ENCODE peak calls at places on chromosome 5, in eight cellular contexts. One of them, this sample, is unnamed.

GRCh38 chr5:32600057-32600622 is 14.8 kb downstream of the SUB1 start:
- DNase-seq in HT-29: no peak
- DNase-seq in NCI-H2029 treated with DMSO at 0.1 percent for 48 hours: no peak
- DNase-seq in GF-D8: no peak
- DNase-seq in NCI-H1930: no peak
- DNase-seq in uterus: no peak
- DNase-seq in activated CD4-positive, alpha-beta T cell treated with anti-CD3 and anti-CD28 coated beads, Interleukin-2, amount 50 U/mL, for 1 hour: no peak
- DNase-seq in activated T-cell treated with anti-CD3 and anti-CD28 coated beads for 1 hour: no peak
- DNase-seq in this sample: no peak

GRCh38 chr5:98568336-98568735 is 205.1 kb upstream of the RGMB start:
- DNase-seq in activated T-cell treated with anti-CD3 and anti-CD28 coated beads for 1 hour: no peak
- DNase-seq in GF-D8: no peak
- DNase-seq in uterus: no peak
- DNase-seq in NCI-H2029 treated with DMSO at 0.1 percent for 48 hours: no peak
- DNase-seq in activated CD4-positive, alpha-beta T cell treated with anti-CD3 and anti-CD28 coated beads, Interleukin-2, amount 50 U/mL, for 1 hour: no peak
- DNase-seq in HT-29: no peak
- DNase-seq in NCI-H1930: no peak
- DNase-seq in this sample: no peak

GRCh38 chr5:106415541-106415940 is 1255.2 kb downstream of the EFNA5 start:
- DNase-seq in uterus: no peak
- DNase-seq in GF-D8: no peak
- DNase-seq in NCI-H1930: no peak
- DNase-seq in activated CD4-positive, alpha-beta T cell treated with anti-CD3 and anti-CD28 coated beads, Interleukin-2, amount 50 U/mL, for 1 hour: no peak
- DNase-seq in HT-29: peak
- DNase-seq in activated T-cell treated with anti-CD3 and anti-CD28 coated beads for 1 hour: no peak
- DNase-seq in NCI-H2029 treated with DMSO at 0.1 percent for 48 hours: no peak
- DNase-seq in this sample: no peak

GRCh38 chr5:180785151-180785781 is 17.3 kb downstream of the MGAT1 start:
- DNase-seq in activated CD4-positive, alpha-beta T cell treated with anti-CD3 and anti-CD28 coated beads, Interleukin-2, amount 50 U/mL, for 1 hour: no peak
- DNase-seq in NCI-H1930: no peak
- DNase-seq in activated T-cell treated with anti-CD3 and anti-CD28 coated beads for 1 hour: no peak
- DNase-seq in GF-D8: no peak
- DNase-seq in uterus: no peak
- DNase-seq in NCI-H2029 treated with DMSO at 0.1 percent for 48 hours: no peak
- DNase-seq in HT-29: no peak
- DNase-seq in this sample: no peak

GRCh38 chr5:73336366-73336765 is 112.2 kb downstream of the FOXD1 start:
- DNase-seq in NCI-H2029 treated with DMSO at 0.1 percent for 48 hours: no peak
- DNase-seq in activated T-cell treated with anti-CD3 and anti-CD28 coated beads for 1 hour: no peak
- DNase-seq in GF-D8: no peak
- DNase-seq in HT-29: no peak
- DNase-seq in activated CD4-positive, alpha-beta T cell treated with anti-CD3 and anti-CD28 coated beads, Interleukin-2, amount 50 U/mL, for 1 hour: no peak
- DNase-seq in uterus: no peak
- DNase-seq in NCI-H1930: no peak
- DNase-seq in this sample: no peak

GRCh38 chr5:173281910-173282309 is 46.3 kb downstream of the STC2 start:
- DNase-seq in GF-D8: no peak
- DNase-seq in HT-29: no peak
- DNase-seq in activated CD4-positive, alpha-beta T cell treated with anti-CD3 and anti-CD28 coated beads, Interleukin-2, amount 50 U/mL, for 1 hour: no peak
- DNase-seq in activated T-cell treated with anti-CD3 and anti-CD28 coated beads for 1 hour: no peak
- DNase-seq in NCI-H1930: no peak
- DNase-seq in uterus: no peak
- DNase-seq in NCI-H2029 treated with DMSO at 0.1 percent for 48 hours: no peak
- DNase-seq in this sample: no peak

GRCh38 chr5:149537374-149537959 is 13.8 kb downstream of the CSNK1A1 start:
- DNase-seq in GF-D8: no peak
- DNase-seq in activated T-cell treated with anti-CD3 and anti-CD28 coated beads for 1 hour: no peak
- DNase-seq in NCI-H1930: no peak
- DNase-seq in HT-29: no peak
- DNase-seq in uterus: no peak
- DNase-seq in NCI-H2029 treated with DMSO at 0.1 percent for 48 hours: no peak
- DNase-seq in activated CD4-positive, alpha-beta T cell treated with anti-CD3 and anti-CD28 coated beads, Interleukin-2, amount 50 U/mL, for 1 hour: no peak
- DNase-seq in this sample: no peak

GRCh38 chr5:141514330-141515111 is 25.6 kb downstream of the PCDHGC5 start:
- DNase-seq in NCI-H1930: no peak
- DNase-seq in NCI-H2029 treated with DMSO at 0.1 percent for 48 hours: no peak
- DNase-seq in GF-D8: no peak
- DNase-seq in uterus: no peak
- DNase-seq in activated T-cell treated with anti-CD3 and anti-CD28 coated beads for 1 hour: no peak
- DNase-seq in HT-29: no peak
- DNase-seq in activated CD4-positive, alpha-beta T cell treated with anti-CD3 and anti-CD28 coated beads, Interleukin-2, amount 50 U/mL, for 1 hour: no peak
- DNase-seq in this sample: no peak

This sample was measured in NCI-H345.